ENCODE peak calls at places on chromosomes 12 and 14, in eight cellular contexts. Q is endodermal cell, U is lower leg skin, Z is esophagus squamous epithelium, E is adrenal gland, D is sigmoid colon, Y is WERI-Rb-1, A is ovary. L is an unnamed sample.

GRCh38 chr12:92075425-92075891 is 70.2 kb downstream of the BTG1 start:
- DNase-seq in Q (no peak), D (no peak), Y (no peak), E (no peak), Z (no peak), A (no peak), U (no peak), L (no peak)

GRCh38 chr12:9405861-9406563 is 197.8 kb upstream of the PZP start:
- DNase-seq in Q (peak), D (no peak), E (no peak), U (no peak), Z (no peak), Y (no peak), A (no peak), L (no peak)

GRCh38 chr12:64618953-64619590 is 8.8 kb downstream of the RASSF3 start:
- DNase-seq in E (peak), Y (no peak), Z (no peak), A (no peak), D (no peak), Q (peak), U (no peak), L (no peak)

GRCh38 chr12:107917912-107918800 is 143.7 kb downstream of the ASCL4 start:
- DNase-seq in U (no peak), D (no peak), Z (no peak), A (no peak), E (no peak), Y (peak), Q (peak), L (no peak)

GRCh38 chr14:36931796-36932195 is 240.6 kb downstream of the SLC25A21 start:
- DNase-seq in U (no peak), A (no peak), Y (no peak), Q (no peak), E (no peak), Z (no peak), D (no peak), L (no peak)

GRCh38 chr12:64675795-64676194 is 65.5 kb downstream of the RASSF3 start:
- DNase-seq in E (peak), U (no peak), Q (no peak), D (peak), Y (no peak), Z (no peak), A (no peak), L (peak)

GRCh38 chr14:34322940-34323418 is 139.1 kb downstream of the SPTSSA start:
- DNase-seq in D (peak), Z (no peak), E (peak), U (no peak), Y (peak), A (peak), Q (peak), L (peak)

GRCh38 chr14:105065280-105066228 is at the start of gene GPR132:
- DNase-seq in Z (peak), Y (no peak), D (peak), A (no peak), E (peak), U (no peak), Q (peak), L (peak)

GRCh38 chr12:44521702-44522101 is 354.4 kb downstream of the NELL2 start:
- DNase-seq in A (no peak), Q (no peak), Z (no peak), Y (no peak), E (no peak), D (no peak), U (no peak), L (no peak)

GRCh38 chr14:65804752-65805473 is 392.4 kb downstream of the FUT8 start:
- DNase-seq in Y (no peak), D (no peak), U (no peak), Z (no peak), E (no peak), Q (no peak), A (no peak), L (no peak)

GRCh38 chr12:99130808-99131538 is 485.9 kb downstream of the APAF1 start:
- DNase-seq in Q (no peak), D (no peak), Z (no peak), A (no peak), Y (no peak), E (no peak), U (no peak), L (no peak)

GRCh38 chr14:99185436-99186068 is 86.4 kb downstream of the BCL11B start:
- DNase-seq in Z (no peak), E (no peak), U (no peak), A (no peak), D (peak), Q (no peak), Y (no peak), L (no peak)

GRCh38 chr12:58148405-58148804 is 207.0 kb downstream of the ATP23 start:
- DNase-seq in E (no peak), Q (no peak), A (no peak), Z (no peak), U (no peak), Y (no peak), D (no peak), L (no peak)

GRCh38 chr12:57577981-57578758 is 12.8 kb upstream of the PIP4K2C start:
- DNase-seq in Z (no peak), E (no peak), Y (no peak), U (no peak), Q (no peak), D (no peak), A (no peak), L (no peak)

GRCh38 chr12:78035913-78036658 is 205.4 kb downstream of the NAV3 start:
- DNase-seq in U (no peak), E (peak), Q (peak), A (no peak), D (no peak), Z (no peak), Y (no peak), L (no peak)

GRCh38 chr12:61996717-61997116 is 263.5 kb upstream of the USP15 start:
- DNase-seq in E (no peak), Z (no peak), D (no peak), Y (no peak), Q (no peak), U (no peak), A (no peak), L (no peak)
- H3K4me3 ChIP-seq in E (no peak), Z (no peak), D (no peak), Y (no peak), Q (no peak), U (no peak), A (no peak), L (no peak)

DNA sequence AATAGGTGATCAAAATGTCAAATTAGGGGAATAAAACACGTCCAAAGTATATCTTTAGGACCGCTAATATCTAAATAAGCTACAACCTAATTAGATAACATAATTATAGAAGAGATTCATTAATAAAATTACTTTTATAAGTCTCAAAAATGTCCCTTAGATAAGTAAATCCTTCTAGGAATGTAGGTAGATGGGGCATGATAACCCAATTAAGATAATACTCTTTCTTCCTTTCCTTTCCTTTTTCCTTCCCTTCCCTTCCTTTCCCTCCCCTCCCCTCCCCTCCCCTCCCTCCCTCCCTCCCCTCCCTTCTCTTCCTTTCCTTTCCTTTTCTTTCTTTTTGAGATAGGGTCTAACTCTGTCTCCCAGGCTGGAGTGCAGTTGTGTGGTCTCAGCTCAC is 11.0 kb upstream of the SLC2A3 start:
- DNase-seq in U (no peak), Y (no peak), E (no peak), Q (no peak), D (no peak), Z (no peak), A (no peak), L (no peak)
- TF ChIP-seq CTCF in U (no peak), Y (no peak), E (no peak), Q (no peak), D (no peak), Z (no peak), A (no peak), L (no peak)

DNA sequence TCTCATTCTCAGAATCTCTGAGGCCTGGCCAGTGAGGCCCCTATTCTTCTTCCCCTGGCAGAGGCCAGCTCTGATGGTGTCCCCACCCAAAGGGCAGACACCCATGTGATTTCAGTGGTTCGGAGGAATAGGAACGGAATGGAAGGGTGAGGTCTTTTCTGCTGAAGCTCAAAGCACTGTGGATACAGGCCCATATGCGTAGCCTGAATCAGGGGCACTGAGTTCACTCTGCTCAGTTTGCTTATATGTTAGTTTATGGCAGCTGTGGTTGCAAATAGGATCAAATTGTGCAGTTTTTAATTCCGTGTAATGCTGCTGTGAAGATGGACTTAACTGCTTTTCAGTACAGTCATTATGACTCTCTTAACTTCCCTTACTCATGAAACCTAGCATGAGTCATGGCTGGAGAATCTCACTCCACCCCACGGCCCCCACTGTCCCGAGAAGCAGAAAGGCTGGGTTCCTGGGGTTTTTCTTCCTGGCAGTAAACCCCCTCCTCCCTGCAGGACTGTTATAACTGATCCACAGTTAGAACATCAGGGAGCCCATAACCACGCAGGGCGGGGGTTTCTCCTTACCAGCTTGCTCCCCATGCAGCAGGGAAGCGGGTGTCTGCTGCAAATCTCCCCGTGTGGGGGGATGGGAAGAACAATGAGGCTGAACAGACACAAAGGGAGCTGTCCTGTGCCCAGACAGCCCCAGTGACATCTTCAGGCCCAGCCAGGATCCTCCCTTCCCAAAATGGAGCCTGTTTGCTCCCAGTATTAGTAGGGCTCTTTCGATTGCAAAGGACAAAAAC is 122.7 kb downstream of the SLC38A6 start:
- DNase-seq in Q (peak), Y (peak), A (peak), E (peak), Z (no peak), D (peak), U (peak), L (no peak)
- H3K4me3 ChIP-seq in Q (peak), Y (no peak), A (no peak), E (no peak), Z (no peak), D (no peak), U (no peak), L (no peak)

GRCh38 chr14:75025082-75025481 is 22.4 kb downstream of the EIF2B2 start:
- DNase-seq in Q (no peak), Z (no peak), Y (no peak), U (no peak), D (no peak), E (no peak), A (no peak), L (no peak)

GRCh38 chr14:75032939-75033338 is 18.3 kb downstream of the MLH3 start:
- DNase-seq in U (no peak), A (no peak), Y (no peak), E (no peak), D (no peak), Q (no peak), Z (no peak), L (no peak)

GRCh38 chr14:75025876-75026275 is 23.2 kb downstream of the EIF2B2 start:
- DNase-seq in U (no peak), Y (no peak), E (no peak), Q (no peak), A (no peak), D (no peak), Z (no peak), L (no peak)

GRCh38 chr14:75030147-75030546 is 21.1 kb downstream of the MLH3 start:
- DNase-seq in Y (no peak), Q (no peak), A (no peak), Z (no peak), D (no peak), U (no peak), E (no peak), L (no peak)
- TF ChIP-seq CTCF in Y (no peak), Q (no peak), A (no peak), Z (no peak), D (no peak), U (no peak), E (no peak), L (no peak)

GRCh38 chr14:57390806-57391562 is 598 bp downstream of the NAA30 start:
- DNase-seq in Z (peak), E (peak), A (no peak), Y (peak), U (peak), D (peak), Q (peak), L (peak)

GRCh38 chr14:57391609-57392195 is 1.3 kb downstream of the NAA30 start:
- DNase-seq in Q (no peak), Y (no peak), E (peak), D (no peak), U (no peak), A (no peak), Z (no peak), L (no peak)

GRCh38 chr14:57389646-57390036 is 745 bp upstream of the NAA30 start:
- DNase-seq in E (peak), U (no peak), Y (peak), Q (peak), A (peak), Z (no peak), D (no peak), L (no peak)

GRCh38 chr14:57390037-57390805 is at the start of gene NAA30:
- DNase-seq in D (peak), E (peak), Q (peak), A (peak), U (peak), Y (peak), Z (peak), L (peak)

DNA sequence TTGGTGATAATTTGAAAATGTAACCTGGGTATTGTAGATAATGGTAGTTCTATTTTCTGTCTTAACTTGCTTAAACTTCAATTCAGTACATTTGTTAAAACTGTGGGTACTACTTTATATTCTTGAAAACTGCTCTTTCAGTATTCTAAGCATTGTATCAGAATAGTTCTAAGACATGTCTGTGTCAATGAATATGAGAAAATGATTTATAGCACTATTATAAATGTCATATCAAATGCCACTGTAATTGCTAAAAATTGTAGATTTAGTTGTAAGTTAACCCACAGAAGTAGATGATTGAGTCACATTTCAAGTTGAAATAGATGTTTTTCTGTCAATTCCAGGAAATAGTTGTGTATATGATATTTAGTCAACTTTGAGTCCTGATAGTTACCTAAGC is 2.4 kb downstream of the NAA30 start:
- DNase-seq in E (no peak), Y (no peak), Q (no peak), D (no peak), A (no peak), U (no peak), Z (no peak), L (no peak)
- H3K4me3 ChIP-seq in E (no peak), Y (no peak), Q (peak), D (no peak), A (no peak), U (no peak), Z (no peak), L (peak)

GRCh38 chr12:26126340-26127284 is 1.8 kb upstream of the BHLHE41 start:
- DNase-seq in U (peak), Y (peak), E (peak), Q (peak), D (peak), A (peak), Z (peak), L (peak)
- TF ChIP-seq CTCF in U (no peak), Y (no peak), E (no peak), Q (no peak), D (no peak), A (no peak), Z (no peak), L (peak)

GRCh38 chr12:131276501-131277185 is 322.9 kb downstream of the ADGRD1 start:
- DNase-seq in U (no peak), A (no peak), Z (no peak), E (no peak), Q (no peak), D (peak), Y (no peak), L (peak)

GRCh38 chr12:131274061-131274460 is 320.4 kb downstream of the ADGRD1 start:
- DNase-seq in E (no peak), U (no peak), Z (no peak), Q (no peak), D (no peak), A (no peak), Y (no peak), L (no peak)

GRCh38 chr12:131274906-131275305 is 321.2 kb downstream of the ADGRD1 start:
- DNase-seq in Z (no peak), U (no peak), D (no peak), Q (no peak), Y (no peak), E (no peak), A (no peak), L (no peak)

GRCh38 chr12:131273291-131273845 is 319.7 kb downstream of the ADGRD1 start:
- DNase-seq in E (no peak), Z (no peak), U (no peak), Q (no peak), D (no peak), A (no peak), Y (no peak), L (no peak)

GRCh38 chr12:131275824-131276223 is 322.1 kb downstream of the ADGRD1 start:
- DNase-seq in U (no peak), Y (no peak), A (no peak), Q (no peak), E (no peak), Z (no peak), D (no peak), L (peak)
- H3K4me3 ChIP-seq in U (no peak), Y (no peak), A (no peak), Q (no peak), E (no peak), Z (no peak), D (no peak), L (no peak)

GRCh38 chr12:13203028-13203922 is 6.7 kb downstream of the EMP1 start:
- DNase-seq in Y (peak), U (peak), E (peak), Q (peak), A (no peak), Z (no peak), D (peak), L (peak)
- TF ChIP-seq CTCF in Y (peak), U (no peak), E (no peak), Q (peak), A (no peak), Z (peak), D (no peak), L (peak)

GRCh38 chr14:103574104-103574503 is 11.3 kb downstream of the COA8 start:
- DNase-seq in U (no peak), Z (no peak), A (no peak), Q (no peak), Y (no peak), E (no peak), D (no peak), L (no peak)

GRCh38 chr14:103568952-103569351 is 6.2 kb downstream of the COA8 start:
- DNase-seq in Y (no peak), Q (no peak), E (no peak), A (no peak), D (no peak), U (no peak), Z (no peak), L (no peak)

GRCh38 chr14:103574707-103575285 is 12.0 kb downstream of the COA8 start:
- DNase-seq in A (no peak), Y (no peak), E (no peak), Z (no peak), Q (no peak), U (no peak), D (no peak), L (no peak)

GRCh38 chr14:103569436-103569835 is 6.7 kb downstream of the COA8 start:
- DNase-seq in Z (no peak), Q (no peak), Y (no peak), E (no peak), D (no peak), A (no peak), U (no peak), L (no peak)
- H3K4me3 ChIP-seq in Z (no peak), Q (peak), Y (no peak), E (no peak), D (no peak), A (no peak), U (no peak), L (no peak)